ENCODE peak calls at places on chromosomes 13 and 19, in seven cellular contexts. E is mucosa of descending colon, C is lung, N is HFFc6, M is fibroblast of the aortic adventitia, P is foreskin fibroblast, T is fibroblast of pulmonary artery. J is an unnamed sample.
A peak's percentile ranks its signal among the peaks of the same experiment; 100 is the strongest.

GRCh38 chr13:90272356-90272755 is 1075.1 kb upstream of the MIR17HG start:
- DNase-seq in E (no peak), C (no peak), N (peak; percentile 31), M (peak; percentile 58), P (no peak), T (peak; percentile 93), J (no peak)

GRCh38 chr13:23020246-23020843 is 160.4 kb upstream of the SGCG start:
- DNase-seq in E (no peak), C (no peak), N (peak; percentile 30), M (peak; percentile 59), P (peak; percentile 13), T (peak; percentile 72), J (no peak)

GRCh38 chr13:96822900-96823299 is 171.4 kb downstream of the OXGR1 start:
- DNase-seq in E (no peak), C (no peak), N (no peak), M (peak; percentile 31), P (no peak), T (peak; percentile 35), J (no peak)

GRCh38 chr19:5407356-5407755 is 47.9 kb upstream of the ZNRF4 start:
- DNase-seq in E (no peak), C (no peak), N (peak; percentile 32), M (peak; percentile 20), P (no peak), T (peak; percentile 18), J (no peak)

GRCh38 chr19:35901854-35902661 is at the start of gene HCST:
- DNase-seq in E (peak; percentile 55), C (no peak), N (peak; percentile 46), M (peak; percentile 65), P (peak; percentile 31), T (no peak), J (no peak)

GRCh38 chr19:30741539-30741938 is 369.4 kb downstream of the ZNF536 start:
- DNase-seq in E (no peak), C (no peak), N (no peak), M (no peak), P (no peak), T (no peak), J (no peak)

GRCh38 chr13:101433895-101434294 is 17.6 kb upstream of the NALCN start:
- DNase-seq in E (no peak), C (no peak), N (no peak), M (no peak), P (no peak), T (no peak), J (no peak)

GRCh38 chr13:94389544-94390351 is 89.7 kb downstream of the DCT start:
- DNase-seq in E (no peak), C (no peak), N (no peak), M (peak; percentile 41), P (peak; percentile 19), T (peak; percentile 18), J (no peak)

GRCh38 chr19:23203841-23204344 is 46.3 kb downstream of the ZNF724 start:
- DNase-seq in E (no peak), C (no peak), N (no peak), M (no peak), P (no peak), T (no peak), J (no peak)

GRCh38 chr19:48239582-48240141 is 16.1 kb downstream of the CARD8 start:
- DNase-seq in E (no peak), C (no peak), N (peak; percentile 17), M (peak; percentile 11), P (peak; percentile 18), T (no peak), J (no peak)

GRCh38 chr19:36115453-36116343 is at the start of gene TBCB:
- DNase-seq in E (peak; percentile 93), C (peak; percentile 91), N (no peak), M (peak; percentile 29), P (no peak), T (peak; percentile 25), J (no peak)

GRCh38 chr13:113499936-113500335 is 9.4 kb upstream of the DCUN1D2 start:
- DNase-seq in E (no peak), C (no peak), N (peak; percentile 83), M (peak; percentile 47), P (peak; percentile 28), T (peak; percentile 28), J (no peak)

GRCh38 chr19:48746738-48747575 is at the start of gene IZUMO1:
- DNase-seq in E (no peak), C (peak; percentile 76), N (peak; percentile 79), M (peak; percentile 87), P (peak; percentile 83), T (peak; percentile 95), J (peak; percentile 92)

GRCh38 chr13:24176351-24177101 is 16.0 kb downstream of the SPATA13 start:
- DNase-seq in E (no peak), C (no peak), N (no peak), M (peak; percentile 13), P (no peak), T (peak; percentile 16), J (no peak)

GRCh38 chr13:71661921-71662320 is 205.1 kb downstream of the DACH1 start:
- DNase-seq in E (no peak), C (no peak), N (no peak), M (peak; percentile 30), P (peak; percentile 8), T (peak; percentile 97), J (no peak)

GRCh38 chr13:112892759-112893569 is 76.0 kb upstream of the MCF2L start:
- DNase-seq in E (peak; percentile 72), C (no peak), N (no peak), M (no peak), P (no peak), T (no peak), J (no peak)

GRCh38 chr13:89695343-89696257 is 1651.9 kb upstream of the MIR17HG start:
- DNase-seq in E (no peak), C (peak; percentile 37), N (no peak), M (peak; percentile 11), P (no peak), T (peak; percentile 70), J (no peak)

DNA sequence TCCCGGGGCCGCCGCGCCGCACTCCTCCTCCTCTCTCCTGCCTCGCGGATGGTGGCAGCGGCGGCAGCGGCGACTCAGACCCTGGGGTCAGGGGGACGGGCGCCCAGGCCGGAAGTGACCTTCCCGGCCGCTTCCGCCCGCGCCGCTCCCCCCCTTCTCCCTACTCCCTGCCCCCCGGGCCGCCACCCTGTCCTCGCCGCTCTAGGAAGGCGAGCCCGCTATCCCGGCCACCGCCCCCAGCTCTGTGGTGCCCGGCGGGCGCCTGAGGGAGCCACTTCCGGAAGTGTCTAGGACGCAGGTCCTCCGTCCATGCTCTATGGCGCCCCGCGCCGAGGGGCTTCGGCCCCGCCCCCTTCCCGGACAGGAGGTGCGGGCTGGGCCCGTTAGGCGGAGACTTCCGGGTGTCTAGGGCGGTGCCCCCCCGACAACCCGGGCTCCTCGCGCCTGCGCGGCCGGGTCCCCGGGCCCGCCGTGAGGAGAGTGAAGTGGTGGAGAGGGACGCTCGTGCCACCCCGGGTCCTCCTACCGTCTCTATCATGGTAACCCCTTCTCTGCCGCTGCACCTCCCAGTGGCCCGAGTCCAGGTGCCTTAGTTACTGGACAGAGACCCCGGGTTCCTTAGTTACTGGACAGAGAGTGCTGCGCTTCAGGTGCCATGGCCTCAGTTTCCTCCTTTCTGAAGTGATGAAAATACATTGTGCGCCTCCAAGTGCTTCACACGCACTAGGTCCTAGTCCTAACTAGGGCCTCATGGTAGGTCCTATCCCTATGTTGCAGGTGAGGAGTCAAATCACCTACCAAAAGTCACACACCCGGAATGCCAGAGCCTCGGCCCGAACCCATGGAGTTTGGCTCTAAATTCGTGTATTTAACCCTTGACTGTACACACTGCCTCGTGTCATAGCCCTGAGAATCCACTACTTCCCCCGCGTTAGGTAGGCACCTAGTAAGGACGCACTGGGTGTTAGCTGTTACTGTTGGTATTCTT is at the start of gene ZNF787:
- DNase-seq in E (peak; percentile 99), C (peak; percentile 98), N (peak; percentile 94), M (peak; percentile 97), P (peak; percentile 96), T (peak; percentile 98), J (peak; percentile 100)
- TF ChIP-seq CTCF in E (no peak), C (no peak), N (no peak), M (no peak), P (no peak), T (no peak), J (no peak)

DNA sequence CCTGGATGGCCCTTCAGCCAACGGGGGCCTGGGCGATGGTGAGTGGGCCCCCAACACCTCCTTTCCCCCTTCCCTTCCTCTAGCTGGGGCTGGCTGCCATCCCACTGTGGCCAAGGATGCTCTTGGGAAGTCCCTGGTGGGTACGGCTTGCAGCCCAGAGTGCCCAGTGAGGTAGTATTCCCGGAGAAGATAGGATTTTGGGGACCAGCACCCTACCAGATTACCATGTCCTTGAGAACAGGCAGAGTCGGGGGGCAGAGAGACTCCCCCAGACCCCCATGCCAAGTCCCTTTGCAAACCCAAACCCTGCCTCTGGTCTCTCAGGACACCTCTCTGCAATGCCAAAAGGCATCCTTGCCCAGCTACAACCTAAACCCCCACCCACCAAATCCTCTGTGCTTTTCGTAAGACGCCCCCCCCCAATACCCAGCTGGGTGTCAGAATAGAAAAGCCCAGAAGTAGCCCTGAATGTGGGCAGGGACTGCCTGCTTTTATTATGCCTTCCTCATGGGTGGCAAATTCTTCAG is 1.7 kb downstream of the HIF3A start:
- DNase-seq in E (no peak), C (no peak), N (no peak), M (no peak), P (no peak), T (no peak), J (no peak)
- TF ChIP-seq CTCF in E (no peak), C (no peak), N (no peak), M (no peak), P (no peak), T (no peak), J (no peak)

GRCh38 chr19:15279326-15279904 is 47.2 kb upstream of the EPHX3 start:
- DNase-seq in E (no peak), C (no peak), N (no peak), M (no peak), P (no peak), T (no peak), J (no peak)

GRCh38 chr19:15282311-15282705 is 50.0 kb downstream of the BRD4 start:
- DNase-seq in E (no peak), C (no peak), N (no peak), M (no peak), P (no peak), T (no peak), J (no peak)

GRCh38 chr19:15283141-15283885 is 49.0 kb downstream of the BRD4 start:
- DNase-seq in E (no peak), C (no peak), N (peak; percentile 63), M (peak; percentile 83), P (no peak), T (peak; percentile 23), J (no peak)

GRCh38 chr19:15280048-15280725 is 47.9 kb upstream of the EPHX3 start:
- DNase-seq in E (no peak), C (no peak), N (no peak), M (no peak), P (peak; percentile 64), T (no peak), J (no peak)

GRCh38 chr19:15280915-15281683 is 48.9 kb upstream of the EPHX3 start:
- DNase-seq in E (peak; percentile 79), C (peak; percentile 77), N (peak; percentile 77), M (peak; percentile 86), P (peak; percentile 81), T (peak; percentile 89), J (no peak)
- TF ChIP-seq CTCF in E (no peak), C (no peak), N (peak; percentile 58), M (peak; percentile 17), P (peak; percentile 16), T (peak; percentile 34), J (no peak)

GRCh38 chr13:51978836-51979556 is 32.3 kb downstream of the ATP7B start:
- DNase-seq in E (no peak), C (no peak), N (no peak), M (no peak), P (no peak), T (no peak), J (peak; percentile 63)
- TF ChIP-seq CTCF in E (no peak), C (no peak), N (no peak), M (no peak), P (no peak), T (no peak), J (no peak)